ENCODE peak calls at places on chromosomes 11 and 22, in eight cellular contexts. R is NCI-H345; U is foreskin keratinocyte; Y is stimulated activated CD8-positive, alpha-beta memory T cell treated with anti-CD3 and anti-CD28 coated beads, Interleukin-12 subunit alpha, Interleukin-12 subunit beta, amount 100 ng/mL, for 1 hour; C is GM18507; E is B cell; Z is NCI-H460; G is activated T-helper 9 cell treated with anti-CD3 and anti-CD28 coated beads, Interleukin-2, amount 50 U/mL, for 16 hours. J is an unnamed sample.

GRCh38 chr11:47980907-47981621 is 705 bp downstream of the PTPRJ start:
- DNase-seq in R (peak), U (no peak), Y (no peak), C (no peak), E (peak), Z (no peak), G (no peak), J (no peak)

GRCh38 chr11:92340839-92341238 is 116.2 kb downstream of the FAT3 start:
- DNase-seq in R (no peak), U (no peak), Y (no peak), C (no peak), E (peak), Z (no peak), G (no peak), J (no peak)

GRCh38 chr11:128898580-128899344 is 7.6 kb downstream of the KCNJ5 start:
- DNase-seq in R (no peak), U (no peak), Y (no peak), C (no peak), E (no peak), Z (no peak), G (no peak), J (no peak)

GRCh38 chr11:64681171-64681570 is 41.8 kb downstream of the NRXN2 start:
- DNase-seq in R (no peak), U (no peak), Y (no peak), C (no peak), E (no peak), Z (no peak), G (no peak), J (no peak)

GRCh38 chr22:23071163-23072034 is 1.1 kb downstream of the GNAZ start:
- DNase-seq in R (no peak), U (no peak), Y (no peak), C (no peak), E (no peak), Z (no peak), G (no peak), J (no peak)

GRCh38 chr11:83523676-83524075 is 237.5 kb upstream of the CCDC90B start:
- DNase-seq in R (no peak), U (no peak), Y (no peak), C (no peak), E (no peak), Z (no peak), G (no peak), J (no peak)

GRCh38 chr11:17575431-17576425 is 28.7 kb downstream of the OTOG start:
- DNase-seq in R (no peak), U (no peak), Y (no peak), C (no peak), E (no peak), Z (no peak), G (no peak), J (no peak)

GRCh38 chr11:125772834-125773505 is 5.7 kb downstream of the PATE2 start:
- DNase-seq in R (no peak), U (peak), Y (no peak), C (no peak), E (no peak), Z (no peak), G (no peak), J (peak)

GRCh38 chr11:68383976-68384501 is 71.6 kb downstream of the LRP5 start:
- DNase-seq in R (peak), U (no peak), Y (peak), C (peak), E (peak), Z (peak), G (peak), J (no peak)

GRCh38 chr22:46484861-46485595 is 52.4 kb downstream of the CELSR1 start:
- DNase-seq in R (no peak), U (no peak), Y (no peak), C (no peak), E (no peak), Z (no peak), G (no peak), J (no peak)

GRCh38 chr11:69211540-69212120 is 55.9 kb downstream of the SMIM38 start:
- DNase-seq in R (no peak), U (no peak), Y (no peak), C (no peak), E (no peak), Z (no peak), G (no peak), J (no peak)

GRCh38 chr11:1072116-1072820 is 2.4 kb upstream of the MUC2 start:
- DNase-seq in R (peak), U (no peak), Y (no peak), C (no peak), E (no peak), Z (no peak), G (no peak), J (no peak)

GRCh38 chr11:65291613-65292012 is 23.1 kb upstream of the CDC42EP2 start:
- DNase-seq in R (no peak), U (no peak), Y (no peak), C (no peak), E (no peak), Z (peak), G (no peak), J (no peak)

GRCh38 chr22:17964647-17965046 is 59.7 kb downstream of the MICAL3 start:
- DNase-seq in R (no peak), U (no peak), Y (no peak), C (peak), E (peak), Z (no peak), G (no peak), J (no peak)

GRCh38 chr22:23522642-23523251 is 57.3 kb downstream of the IGLL1 start:
- DNase-seq in R (peak), U (no peak), Y (no peak), C (no peak), E (peak), Z (no peak), G (no peak), J (no peak)

J was measured in glomerular endothelial cell.